ENCODE peak calls at places on chromosomes 16 and 17, in four cellular contexts. E is SK-N-SH, C is SJSA1, M is heart right ventricle. I is an unnamed sample. For H3K4me1 and H3K27me3, the result is how much of the 10 kb centered on the place peaks cover.

GRCh38 chr17:29757788-29758187 is 135.1 kb upstream of the CORO6 start:
- DNase-seq in M (no peak), C (no peak), E (no peak), I (no peak)

GRCh38 chr17:50778988-50779387 is 11.7 kb upstream of the ANKRD40CL start:
- DNase-seq in M (no peak), E (no peak), C (no peak), I (no peak)

GRCh38 chr16:50309527-50310307 is 43.4 kb downstream of the ADCY7 start:
- DNase-seq in E (peak), C (no peak), M (no peak), I (no peak)

GRCh38 chr17:15463363-15463762 is 4.1 kb downstream of the CDRT4 start:
- DNase-seq in M (peak), E (no peak), C (peak), I (no peak)

GRCh38 chr17:17125136-17126084 is 80.7 kb downstream of the PLD6 start:
- DNase-seq in M (no peak), C (no peak), E (peak), I (no peak)

GRCh38 chr16:19130852-19131808 is 17.4 kb downstream of the ITPRIPL2 start:
- DNase-seq in M (peak), E (no peak), C (peak), I (no peak)

GRCh38 chr17:60229189-60229802 is 79.5 kb downstream of the CA4 start:
- DNase-seq in E (no peak), C (no peak), M (no peak), I (no peak)

GRCh38 chr16:77169650-77170236 is 21.2 kb upstream of the MON1B start:
- DNase-seq in C (peak), E (peak), M (peak), I (peak)

GRCh38 chr17:7289256-7290032 is 5.0 kb downstream of the YBX2 start:
- DNase-seq in C (no peak), M (no peak), E (peak), I (no peak)

GRCh38 chr17:68507581-68507980 is 4.6 kb upstream of the PRKAR1A start:
- DNase-seq in M (no peak), C (peak), E (no peak), I (no peak)

GRCh38 chr16:3564889-3565141 is 12.4 kb downstream of the NLRC3 start:
- DNase-seq in C (no peak), E (no peak), M (no peak), I (no peak)

GRCh38 chr17:42586514-42587230 is 9.1 kb upstream of the PSMC3IP start:
- DNase-seq in M (no peak), E (no peak), C (no peak), I (peak)

GRCh38 chr17:76704799-76705198 is 6.0 kb downstream of the MXRA7 start:
- DNase-seq in C (no peak), E (no peak), M (no peak), I (no peak)

GRCh38 chr16:57842606-57843005 is 40.3 kb upstream of the KIFC3 start:
- DNase-seq in E (no peak), M (no peak), C (no peak), I (no peak)

GRCh38 chr17:56699186-56699895 is 105.8 kb downstream of the NOG start:
- DNase-seq in E (peak), M (peak), C (peak), I (peak)

GRCh38 chr17:2025622-2026309 is 632 bp upstream of the RTN4RL1 start:
- DNase-seq in E (peak), M (peak), C (peak), I (no peak)

GRCh38 chr17:72467841-72468653 is 347.2 kb downstream of the SOX9 start:
- DNase-seq in E (no peak), M (no peak), C (no peak), I (peak)

GRCh38 chr16:84058664-84059063 is 16.1 kb upstream of the SLC38A8 start:
- DNase-seq in C (no peak), E (no peak), M (no peak), I (no peak)

GRCh38 chr16:641326-642188 is at the start of gene MCRIP2:
- DNase-seq in E (peak), M (peak), C (peak), I (peak)

GRCh38 chr17:58755577-58756245 is at the start of gene PPM1E:
- DNase-seq in E (peak), M (peak), C (peak), I (no peak)

GRCh38 chr16:6247150-6247549 is 1085.5 kb upstream of the RBFOX1 start:
- DNase-seq in E (no peak), M (no peak), C (no peak), I (no peak)

GRCh38 chr16:9330036-9330545 is 238.6 kb downstream of the HAPSTR1 start:
- DNase-seq in M (no peak), E (no peak), C (no peak), I (no peak)

GRCh38 chr16:53511403-53512280 is 8.6 kb upstream of the AKTIP start:
- DNase-seq in M (no peak), E (no peak), C (no peak), I (no peak)

GRCh38 chr17:77596491-77597420 is 361.7 kb upstream of the TNRC6C start:
- DNase-seq in M (no peak), C (no peak), E (no peak), I (no peak)

GRCh38 chr17:73308017-73308823 is 3.6 kb downstream of the CDC42EP4 start:
- DNase-seq in M (peak), E (no peak), C (peak), I (peak)

GRCh38 chr16:65875362-65876199 is 490.9 kb upstream of the CDH5 start:
- DNase-seq in C (no peak), M (no peak), E (peak), I (no peak)

GRCh38 chr16:76780556-76780955 is 410.4 kb upstream of the MON1B start:
- DNase-seq in C (no peak), E (no peak), M (no peak), I (peak)

GRCh38 chr16:386641-387156 is 4.9 kb upstream of the PGAP6 start:
- DNase-seq in M (no peak), C (no peak), E (no peak), I (no peak)

GRCh38 chr17:61394630-61395408 is 4.8 kb upstream of the TBX2 start:
- DNase-seq in M (no peak), E (peak), C (no peak), I (no peak)

GRCh38 chr16:88752386-88753002 is 32.5 kb downstream of the PIEZO1 start:
- DNase-seq in E (no peak), C (no peak), M (no peak), I (no peak)

GRCh38 chr16:68389006-68389405 is 59.3 kb downstream of the SMPD3 start:
- DNase-seq in M (no peak), E (no peak), C (no peak), I (no peak)

GRCh38 chr17:41496803-41497484 is 7.2 kb upstream of the KRT36 start:
- DNase-seq in E (peak), C (peak), M (peak), I (peak)

GRCh38 chr17:82791532-82791931 is 39.7 kb downstream of the TBCD start:
- DNase-seq in E (no peak), M (no peak), C (peak), I (no peak)

GRCh38 chr17:38404174-38404943 is 23.9 kb upstream of the ARHGAP23 start:
- DNase-seq in M (no peak), C (no peak), E (no peak), I (no peak)

GRCh38 chr17:78939615-78940014 is 14.4 kb upstream of the TIMP2 start:
- DNase-seq in M (no peak), E (peak), C (no peak), I (no peak)

GRCh38 chr17:32102697-32103096 is 39.6 kb upstream of the RHOT1 start:
- DNase-seq in M (no peak), C (no peak), E (no peak), I (no peak)

GRCh38 chr16:30654856-30655255 is 3.4 kb upstream of the FBRS start:
- DNase-seq in M (no peak), E (no peak), C (no peak), I (no peak)

GRCh38 chr17:43769426-43769825 is 9.4 kb downstream of the DUSP3 start:
- DNase-seq in M (no peak), C (no peak), E (no peak), I (no peak)

GRCh38 chr17:43768943-43769342 is 9.8 kb downstream of the DUSP3 start:
- DNase-seq in C (no peak), E (no peak), M (no peak), I (no peak)

GRCh38 chr17:43772877-43773648 is 5.7 kb downstream of the DUSP3 start:
- DNase-seq in C (no peak), M (no peak), E (no peak), I (no peak)

GRCh38 chr17:43769859-43770258 is 8.9 kb downstream of the DUSP3 start:
- DNase-seq in E (no peak), M (no peak), C (no peak), I (no peak)

DNA sequence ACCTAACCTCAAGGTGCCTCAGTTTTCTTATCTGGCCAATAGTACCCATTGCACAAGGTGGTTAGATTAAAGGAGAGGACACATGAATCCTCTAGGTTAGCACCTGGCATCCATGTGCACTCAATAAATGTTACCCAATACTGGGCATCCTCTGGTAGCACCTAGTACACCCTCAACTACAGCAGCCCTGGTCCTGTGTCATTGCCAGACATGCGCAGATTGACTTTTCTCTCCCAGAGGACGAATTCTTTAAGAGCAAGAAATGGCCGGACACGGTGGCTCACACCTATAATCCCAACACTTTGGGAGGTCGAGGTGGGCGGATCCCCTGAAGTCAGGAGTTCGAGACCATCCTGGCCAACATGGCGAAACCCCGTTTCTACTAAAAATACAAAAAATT is 7.3 kb downstream of the DUSP3 start:
- DNase-seq in E (no peak), M (no peak), C (no peak), I (no peak)
- H3K4me1 ChIP-seq in E (under half), M (half or more), C (under half), I (under half)

DNA sequence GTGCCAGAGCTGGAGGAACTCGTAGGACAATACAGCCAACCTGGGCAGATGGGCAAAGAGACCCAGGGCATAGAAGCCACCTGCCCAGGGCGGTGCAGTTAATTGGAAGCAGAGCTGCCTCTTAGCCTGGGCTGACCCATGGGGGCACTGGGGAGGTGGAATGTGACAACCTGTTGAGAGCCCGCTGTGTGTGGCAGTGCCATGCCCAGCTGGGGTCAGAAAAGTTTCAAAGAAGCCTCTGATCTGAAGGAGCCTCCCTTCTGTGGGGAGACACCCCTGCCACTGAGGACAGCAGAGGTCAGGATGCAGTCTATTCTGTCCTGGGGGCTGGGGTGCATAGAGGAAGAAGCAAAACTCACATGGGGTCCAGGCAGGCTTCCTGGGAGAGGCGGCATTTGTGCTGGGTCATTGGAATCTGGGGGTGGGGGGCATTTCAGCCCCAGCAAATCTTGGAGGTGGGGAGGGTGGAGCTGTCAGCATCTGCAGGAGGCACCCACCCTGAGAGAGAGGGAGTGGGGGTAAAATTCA is 176.1 kb upstream of the CIBAR2 start:
- DNase-seq in C (no peak), E (no peak), M (no peak), I (no peak)
- H3K27ac ChIP-seq in C (no peak), E (no peak), M (no peak), I (no peak)

DNA sequence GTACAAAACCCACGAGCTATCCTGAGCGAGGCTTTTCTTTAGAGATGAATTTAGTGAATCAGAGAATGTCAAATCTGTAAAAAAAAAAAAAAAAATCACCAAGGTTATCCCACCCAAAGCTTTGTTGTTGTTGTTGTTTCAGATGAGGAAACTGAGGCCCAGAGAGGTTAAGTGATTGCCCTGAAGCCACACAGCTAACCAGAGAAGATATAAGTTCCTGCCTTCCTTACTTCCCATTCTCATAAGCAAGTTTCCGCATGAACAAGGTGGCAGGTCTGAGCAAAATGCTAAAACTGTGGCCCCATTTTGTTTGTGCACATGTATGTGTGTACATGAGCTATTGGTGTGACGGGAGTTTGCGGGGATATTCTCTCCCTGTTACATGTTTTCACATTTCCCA is 352.1 kb upstream of the ZFHX3 start:
- DNase-seq in C (no peak), M (no peak), E (no peak), I (no peak)
- H3K27me3 ChIP-seq in C (under half), M (under half), E (under half), I (under half)

GRCh38 chr17:46179375-46179999 is 13.7 kb downstream of the KANSL1 start:
- DNase-seq in C (no peak), E (no peak), M (no peak), I (no peak)

GRCh38 chr17:46182961-46183360 is 10.3 kb downstream of the KANSL1 start:
- DNase-seq in M (no peak), E (no peak), C (no peak), I (no peak)

GRCh38 chr17:46181940-46182339 is 11.3 kb downstream of the KANSL1 start:
- DNase-seq in C (no peak), E (no peak), M (no peak), I (no peak)

GRCh38 chr17:46180895-46181279 is 12.3 kb downstream of the KANSL1 start:
- DNase-seq in M (no peak), C (no peak), E (no peak), I (no peak)

GRCh38 chr17:46184696-46185095 is 8.5 kb downstream of the KANSL1 start:
- DNase-seq in C (no peak), M (no peak), E (no peak), I (no peak)
- H3K4me1 ChIP-seq in C (under half), M (half or more), E (under half), I (under half)

I was measured in foreskin keratinocyte.